ENCODE peak calls at places on chromosomes 6 and 20, in four cellular contexts. I, Y, G and W are unnamed samples. For H4K20me1, the result is how much of the 10 kb centered on the place peaks cover.

GRCh38 chr6:111237757-111238260 is 150.5 kb downstream of the SLC16A10 start:
- DNase-seq in I (no peak), Y (no peak), G (no peak), W (no peak)

GRCh38 chr20:45020236-45020886 is 54.0 kb downstream of the STK4 start:
- DNase-seq in I (no peak), Y (peak), G (no peak), W (no peak)

GRCh38 chr6:125872259-125872921 is 81.6 kb downstream of the NCOA7 start:
- DNase-seq in I (no peak), Y (no peak), G (peak), W (no peak)

GRCh38 chr6:22062807-22063408 is 233.9 kb downstream of the PRL start:
- DNase-seq in I (no peak), Y (no peak), G (no peak), W (peak)

GRCh38 chr6:150631283-150631981 is 31.7 kb downstream of the PLEKHG1 start:
- DNase-seq in I (no peak), Y (no peak), G (no peak), W (no peak)

GRCh38 chr6:80163754-80164187 is 57.3 kb downstream of the BCKDHB start:
- DNase-seq in I (no peak), Y (peak), G (peak), W (peak)

GRCh38 chr6:104653786-104654185 is 205.9 kb downstream of the HACE1 start:
- DNase-seq in I (no peak), Y (no peak), G (no peak), W (peak)

GRCh38 chr6:158418501-158418900 is 106.2 kb downstream of the TULP4 start:
- DNase-seq in I (no peak), Y (no peak), G (no peak), W (no peak)

GRCh38 chr20:17568972-17569471 is 853 bp upstream of the DSTN start:
- DNase-seq in I (peak), Y (peak), G (peak), W (peak)

GRCh38 chr6:140480852-140481251 is 1106.4 kb upstream of the CITED2 start:
- DNase-seq in I (no peak), Y (no peak), G (peak), W (no peak)

GRCh38 chr20:1434571-1435336 is 31.9 kb downstream of the NSFL1C start:
- DNase-seq in I (no peak), Y (no peak), G (peak), W (peak)

GRCh38 chr6:84825461-84825860 is 61.1 kb upstream of the TBX18 start:
- DNase-seq in I (no peak), Y (no peak), G (peak), W (peak)

GRCh38 chr6:24797596-24798216 is 1.0 kb downstream of the ARMH2 start:
- DNase-seq in I (no peak), Y (no peak), G (no peak), W (no peak)

GRCh38 chr6:109526905-109527628 is 44.0 kb upstream of the ZBTB24 start:
- DNase-seq in I (peak), Y (peak), G (peak), W (peak)

GRCh38 chr6:85459224-85459901 is 9.5 kb downstream of the NT5E start:
- DNase-seq in I (no peak), Y (no peak), G (no peak), W (peak)

GRCh38 chr6:168369776-168370175 is 50.2 kb upstream of the DACT2 start:
- DNase-seq in I (no peak), Y (no peak), G (no peak), W (no peak)

GRCh38 chr20:37627060-37627766 is 66.6 kb upstream of the CTNNBL1 start:
- DNase-seq in I (peak), Y (peak), G (peak), W (peak)

GRCh38 chr6:48733581-48733980 is 622.6 kb upstream of the PTCHD4 start:
- DNase-seq in I (no peak), Y (no peak), G (no peak), W (no peak)

GRCh38 chr6:160005211-160005610 is 36.3 kb downstream of the IGF2R start:
- DNase-seq in I (no peak), Y (no peak), G (no peak), W (no peak)

GRCh38 chr6:50602191-50602810 is 111.0 kb upstream of the TFAP2D start:
- DNase-seq in I (no peak), Y (peak), G (peak), W (peak)

GRCh38 chr6:8383584-8383983 is 51.8 kb downstream of the SLC35B3 start:
- DNase-seq in I (peak), Y (no peak), G (no peak), W (no peak)

GRCh38 chr20:34083137-34083536 is 28.9 kb downstream of the EIF2S2 start:
- DNase-seq in I (no peak), Y (no peak), G (peak), W (peak)

GRCh38 chr6:355373-355772 is 36.2 kb upstream of the IRF4 start:
- DNase-seq in I (no peak), Y (no peak), G (no peak), W (no peak)

GRCh38 chr20:44398303-44398702 is 42.8 kb downstream of the HNF4A start:
- DNase-seq in I (no peak), Y (no peak), G (no peak), W (no peak)

GRCh38 chr6:82057846-82058554 is 189.5 kb downstream of the IBTK start:
- DNase-seq in I (no peak), Y (no peak), G (no peak), W (peak)

GRCh38 chr20:45088247-45088646 is 12.7 kb downstream of the KCNS1 start:
- DNase-seq in I (no peak), Y (no peak), G (no peak), W (no peak)

GRCh38 chr6:142943746-142944125 is 1.2 kb downstream of the HIVEP2 start:
- DNase-seq in I (peak), Y (peak), G (no peak), W (peak)

GRCh38 chr20:48490976-48491657 is 336.7 kb downstream of the PREX1 start:
- DNase-seq in I (peak), Y (no peak), G (no peak), W (no peak)

GRCh38 chr6:89941031-89941775 is 46.9 kb downstream of the GJA10 start:
- DNase-seq in I (no peak), Y (peak), G (no peak), W (no peak)

GRCh38 chr20:43507150-43508080 is at the start of gene L3MBTL1:
- DNase-seq in I (peak), Y (peak), G (peak), W (peak)

GRCh38 chr6:30882764-30883475 is 1.4 kb upstream of the DDR1 start:
- DNase-seq in I (peak), Y (no peak), G (peak), W (no peak)

GRCh38 chr20:12077835-12078374 is 160.2 kb downstream of the BTBD3 start:
- DNase-seq in I (no peak), Y (no peak), G (no peak), W (no peak)

GRCh38 chr6:98944598-98945011 is 3.1 kb downstream of the FBXL4 start:
- DNase-seq in I (no peak), Y (peak), G (peak), W (peak)

GRCh38 chr6:30378290-30378937 is 33.5 kb downstream of the RPP21 start:
- DNase-seq in I (no peak), Y (peak), G (peak), W (peak)

GRCh38 chr6:7566031-7566556 is 23.9 kb upstream of the SNRNP48 start:
- DNase-seq in I (no peak), Y (no peak), G (no peak), W (no peak)

GRCh38 chr6:170294813-170295518 is 4.1 kb upstream of the DLL1 start:
- DNase-seq in I (no peak), Y (no peak), G (no peak), W (no peak)

GRCh38 chr6:112911949-112912348 is 564.8 kb downstream of the RFPL4B start:
- DNase-seq in I (no peak), Y (no peak), G (no peak), W (no peak)

GRCh38 chr6:50899306-50899840 is 80.7 kb downstream of the TFAP2B start:
- DNase-seq in I (no peak), Y (no peak), G (no peak), W (no peak)

GRCh38 chr20:50931306-50932015 is at the start of gene ADNP:
- DNase-seq in I (peak), Y (peak), G (peak), W (peak)

GRCh38 chr20:50930139-50931047 is 844 bp downstream of the ADNP start:
- DNase-seq in I (no peak), Y (no peak), G (peak), W (no peak)

GRCh38 chr20:50929299-50930138 is 1.7 kb downstream of the ADNP start:
- DNase-seq in I (peak), Y (peak), G (peak), W (peak)

GRCh38 chr20:50931048-50931305 is 260 bp downstream of the ADNP start:
- DNase-seq in I (no peak), Y (no peak), G (no peak), W (no peak)

DNA sequence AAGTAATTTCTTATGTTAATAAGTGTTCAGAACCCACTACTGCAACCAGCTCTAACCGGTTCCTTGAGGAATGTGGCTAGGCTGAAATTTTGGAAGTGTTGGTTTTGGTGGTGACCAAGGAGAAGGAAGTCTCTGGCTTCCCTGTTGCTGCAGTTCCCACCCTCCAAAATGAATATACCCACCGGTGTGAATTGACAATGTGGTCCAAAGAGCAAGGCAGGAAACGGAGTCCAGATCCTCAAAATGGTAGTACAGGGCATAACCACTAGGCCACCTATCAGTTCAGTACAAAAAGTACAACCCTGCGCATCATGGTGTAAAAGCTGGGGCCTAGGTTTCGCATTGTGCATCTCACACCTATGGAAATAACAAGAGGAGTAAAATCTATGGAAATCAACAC is 2.8 kb downstream of the ADNP start:
- DNase-seq in I (no peak), Y (no peak), G (no peak), W (no peak)
- H3K4me3 ChIP-seq in I (peak), Y (peak), G (peak), W (no peak)

GRCh38 chr6:33742092-33742491 is 4.6 kb downstream of the IP6K3 start:
- DNase-seq in I (no peak), Y (no peak), G (peak), W (no peak)

GRCh38 chr6:33740204-33740608 is 6.5 kb downstream of the IP6K3 start:
- DNase-seq in I (no peak), Y (peak), G (no peak), W (no peak)

GRCh38 chr6:33738879-33739278 is 7.8 kb downstream of the IP6K3 start:
- DNase-seq in I (no peak), Y (no peak), G (no peak), W (no peak)

GRCh38 chr6:33739611-33740010 is 7.1 kb downstream of the IP6K3 start:
- DNase-seq in I (no peak), Y (no peak), G (no peak), W (no peak)

GRCh38 chr6:33740794-33741193 is 5.9 kb downstream of the IP6K3 start:
- DNase-seq in I (no peak), Y (no peak), G (no peak), W (no peak)
- H4K20me1 ChIP-seq in I (under half), Y (under half), G (under half), W (under half)

GRCh38 chr20:63264002-63264401 is 8.6 kb upstream of the ARFGAP1 start:
- DNase-seq in I (no peak), Y (no peak), G (peak), W (no peak)

GRCh38 chr20:63265891-63266515 is 6.6 kb upstream of the ARFGAP1 start:
- DNase-seq in I (no peak), Y (no peak), G (no peak), W (no peak)

GRCh38 chr20:63261808-63262528 is 7.7 kb upstream of the NKAIN4 start:
- DNase-seq in I (no peak), Y (no peak), G (no peak), W (no peak)

GRCh38 chr20:63267681-63268080 is 4.9 kb upstream of the ARFGAP1 start:
- DNase-seq in I (no peak), Y (no peak), G (no peak), W (no peak)

DNA sequence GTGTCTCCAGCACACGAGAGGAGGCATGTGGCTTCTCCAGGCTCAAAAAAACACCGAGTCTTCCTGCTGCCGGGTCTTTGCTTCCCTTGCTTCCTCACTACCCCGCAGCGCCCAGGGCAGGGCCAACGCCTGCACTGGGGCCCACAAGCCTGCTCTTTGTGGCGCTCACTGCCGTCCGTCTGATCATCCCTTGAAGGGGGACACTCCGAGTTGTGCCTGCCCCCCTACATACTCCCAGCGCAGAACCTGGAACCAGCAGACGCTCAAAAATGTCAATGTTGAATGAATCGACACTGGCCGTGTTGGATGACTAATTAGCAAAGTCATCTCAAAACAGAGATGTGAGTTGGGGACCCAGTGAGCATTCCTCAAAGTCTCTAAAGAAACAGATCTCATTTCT is 8.1 kb upstream of the ARFGAP1 start:
- DNase-seq in I (no peak), Y (no peak), G (peak), W (no peak)
- TF ChIP-seq JUN in I (no peak), Y (no peak), G (no peak), W (no peak)

GRCh38 chr6:35922139-35922554 is 1.2 kb upstream of the SRPK1 start:
- DNase-seq in I (no peak), Y (peak), G (peak), W (no peak)
- H3K4me3 ChIP-seq in I (no peak), Y (peak), G (peak), W (no peak)